ENCODE peak calls at places on chromosomes 2 and 18, in six cellular contexts. C is H9, Q is GM23248, T is DND-41, V is fibroblast of lung, Y is neuronal stem cell. J is an unnamed sample.

GRCh38 chr2:240212425-240213225 is 72.2 kb upstream of the OTOS start:
- DNase-seq in C (no peak), Q (no peak), T (no peak), V (no peak), Y (no peak), J (no peak)

GRCh38 chr2:64562148-64562784 is 38.1 kb downstream of the AFTPH start:
- DNase-seq in C (no peak), Q (peak), T (no peak), V (no peak), Y (no peak), J (peak)

GRCh38 chr2:16664052-16664731 is 1.4 kb downstream of the CYRIA start:
- DNase-seq in C (peak), Q (peak), T (no peak), V (peak), Y (no peak), J (no peak)

GRCh38 chr2:24893934-24894333 is 26.1 kb downstream of the ADCY3 start:
- DNase-seq in C (no peak), Q (peak), T (no peak), V (peak), Y (no peak), J (no peak)

GRCh38 chr18:3044931-3045698 is 32.2 kb upstream of the LPIN2 start:
- DNase-seq in C (no peak), Q (no peak), T (no peak), V (peak), Y (no peak), J (no peak)

GRCh38 chr2:237941239-237941638 is 25.6 kb upstream of the UBE2F start:
- DNase-seq in C (no peak), Q (no peak), T (no peak), V (no peak), Y (no peak), J (no peak)

GRCh38 chr2:175880-176800 is 87.7 kb downstream of the SH3YL1 start:
- DNase-seq in C (no peak), Q (peak), T (peak), V (no peak), Y (no peak), J (no peak)

GRCh38 chr2:24399434-24400206 is 39.3 kb upstream of the ITSN2 start:
- DNase-seq in C (no peak), Q (no peak), T (no peak), V (no peak), Y (no peak), J (no peak)

GRCh38 chr2:74048147-74048546 is 63.4 kb downstream of the TET3 start:
- DNase-seq in C (no peak), Q (no peak), T (no peak), V (no peak), Y (no peak), J (no peak)

GRCh38 chr2:38074775-38075435 is 1.0 kb downstream of the CYP1B1 start:
- DNase-seq in C (peak), Q (peak), T (no peak), V (peak), Y (peak), J (no peak)

GRCh38 chr2:196249860-196250259 is 78.5 kb upstream of the STK17B start:
- DNase-seq in C (no peak), Q (peak), T (no peak), V (peak), Y (no peak), J (no peak)

GRCh38 chr2:174572556-174572955 is 25.0 kb downstream of the WIPF1 start:
- DNase-seq in C (no peak), Q (no peak), T (no peak), V (no peak), Y (no peak), J (no peak)

GRCh38 chr2:106065268-106065982 is 128.7 kb downstream of the UXS1 start:
- DNase-seq in C (no peak), Q (no peak), T (no peak), V (no peak), Y (no peak), J (no peak)

GRCh38 chr2:241531161-241531722 is 22.9 kb upstream of the STK25 start:
- DNase-seq in C (no peak), Q (no peak), T (no peak), V (no peak), Y (no peak), J (no peak)

GRCh38 chr2:47741101-47741500 is 41.8 kb upstream of the MSH6 start:
- DNase-seq in C (no peak), Q (no peak), T (no peak), V (no peak), Y (no peak), J (no peak)

GRCh38 chr2:241123816-241124536 is 21.9 kb upstream of the MTERF4 start:
- DNase-seq in C (no peak), Q (peak), T (no peak), V (no peak), Y (no peak), J (no peak)

GRCh38 chr2:9844036-9844483 is 786 bp downstream of the TAF1B start:
- DNase-seq in C (no peak), Q (peak), T (peak), V (peak), Y (no peak), J (no peak)

GRCh38 chr2:168149431-168149830 is 98.0 kb downstream of the STK39 start:
- DNase-seq in C (no peak), Q (no peak), T (no peak), V (no peak), Y (no peak), J (no peak)

GRCh38 chr2:66432801-66433694 is 1.9 kb upstream of the MEIS1 start:
- DNase-seq in C (peak), Q (peak), T (no peak), V (peak), Y (peak), J (no peak)

GRCh38 chr18:37497836-37498518 is 67.6 kb downstream of the CELF4 start:
- DNase-seq in C (no peak), Q (no peak), T (no peak), V (no peak), Y (no peak), J (no peak)

GRCh38 chr2:209496586-209496982 is 72.7 kb downstream of the MAP2 start:
- DNase-seq in C (no peak), Q (peak), T (no peak), V (peak), Y (no peak), J (no peak)

GRCh38 chr2:38835990-38836389 is 39.7 kb downstream of the DHX57 start:
- DNase-seq in C (no peak), Q (no peak), T (no peak), V (no peak), Y (no peak), J (no peak)

GRCh38 chr2:221103930-221104329 is 468.2 kb downstream of the EPHA4 start:
- DNase-seq in C (no peak), Q (peak), T (no peak), V (peak), Y (no peak), J (no peak)

GRCh38 chr2:64914735-64915509 is 74.3 kb upstream of the SLC1A4 start:
- DNase-seq in C (no peak), Q (peak), T (peak), V (peak), Y (no peak), J (no peak)

GRCh38 chr2:234496835-234497591 is at the start of gene ARL4C:
- DNase-seq in C (peak), Q (peak), T (peak), V (peak), Y (peak), J (no peak)

GRCh38 chr2:239528146-239528545 is 127.3 kb upstream of the HDAC4 start:
- DNase-seq in C (no peak), Q (no peak), T (no peak), V (no peak), Y (no peak), J (no peak)

GRCh38 chr18:78972930-78973331 is 6.7 kb upstream of the SALL3 start:
- DNase-seq in C (no peak), Q (no peak), T (no peak), V (no peak), Y (no peak), J (no peak)

GRCh38 chr2:175030380-175031271 is 25.4 kb upstream of the CHN1 start:
- DNase-seq in C (peak), Q (peak), T (peak), V (peak), Y (peak), J (no peak)

GRCh38 chr2:126953483-126953882 is 54.8 kb downstream of the TEX51 start:
- DNase-seq in C (no peak), Q (no peak), T (no peak), V (no peak), Y (no peak), J (no peak)

GRCh38 chr2:126947090-126947404 is 48.4 kb downstream of the TEX51 start:
- DNase-seq in C (no peak), Q (no peak), T (no peak), V (no peak), Y (no peak), J (no peak)

GRCh38 chr2:126952216-126952615 is 53.5 kb downstream of the TEX51 start:
- DNase-seq in C (no peak), Q (no peak), T (no peak), V (no peak), Y (no peak), J (no peak)

GRCh38 chr2:126949775-126950174 is 51.1 kb downstream of the TEX51 start:
- DNase-seq in C (no peak), Q (no peak), T (no peak), V (no peak), Y (no peak), J (no peak)

DNA sequence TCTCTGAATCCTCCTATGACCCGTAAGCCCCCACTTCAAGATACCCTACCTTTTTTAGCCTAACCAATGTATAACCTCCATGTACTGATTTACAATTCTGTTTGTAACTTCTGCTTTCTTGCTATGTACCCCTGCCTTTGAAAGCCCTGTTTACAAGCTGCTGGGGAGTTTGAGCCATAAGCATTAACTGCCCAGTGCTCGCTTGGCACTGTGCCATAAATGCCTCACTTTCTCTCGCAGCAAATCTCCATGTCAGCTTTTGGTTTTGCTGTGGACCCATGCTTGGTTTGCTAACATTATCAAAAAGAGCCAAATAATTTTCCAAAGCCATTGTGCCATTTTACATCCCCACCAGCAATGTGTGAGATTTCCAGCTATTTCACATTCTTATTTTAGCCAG is 51.8 kb downstream of the TEX51 start:
- DNase-seq in C (no peak), Q (no peak), T (no peak), V (no peak), Y (no peak), J (no peak)
- H3K9ac ChIP-seq in C (no peak), Q (no peak), T (no peak), V (no peak), Y (no peak), J (no peak)

GRCh38 chr2:109320195-109320935 is 191.4 kb downstream of the SH3RF3 start:
- DNase-seq in C (no peak), Q (no peak), T (peak), V (no peak), Y (no peak), J (no peak)

GRCh38 chr2:109324859-109325258 is 195.9 kb downstream of the SH3RF3 start:
- DNase-seq in C (no peak), Q (peak), T (no peak), V (peak), Y (no peak), J (no peak)

GRCh38 chr2:109321570-109321969 is 192.6 kb downstream of the SH3RF3 start:
- DNase-seq in C (no peak), Q (peak), T (no peak), V (peak), Y (no peak), J (no peak)

GRCh38 chr2:109322111-109322510 is 193.1 kb downstream of the SH3RF3 start:
- DNase-seq in C (no peak), Q (peak), T (no peak), V (peak), Y (no peak), J (no peak)

GRCh38 chr2:109322646-109323045 is 193.6 kb downstream of the SH3RF3 start:
- DNase-seq in C (no peak), Q (no peak), T (no peak), V (no peak), Y (no peak), J (no peak)
- H3K9ac ChIP-seq in C (no peak), Q (peak), T (no peak), V (peak), Y (no peak), J (no peak)

DNA sequence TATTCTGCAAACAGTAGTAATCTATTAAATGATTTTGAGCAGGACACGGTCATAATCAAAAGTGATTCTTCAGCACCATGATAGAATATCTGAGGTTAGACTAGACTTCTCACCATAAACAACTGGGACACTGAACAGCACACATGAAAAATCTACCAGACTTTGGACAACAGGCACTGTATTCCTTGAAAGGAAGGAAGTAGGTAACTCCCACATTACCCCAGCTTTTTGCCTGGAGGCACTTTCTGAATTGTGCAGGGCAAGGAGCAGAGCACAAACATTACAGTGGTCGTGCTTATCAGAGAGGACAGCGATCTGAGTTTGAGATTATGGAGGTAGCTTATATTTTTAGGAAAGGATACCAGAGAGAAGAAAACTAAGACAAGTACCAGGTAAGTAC is 25.3 kb upstream of the IL1RL1 start:
- DNase-seq in C (no peak), Q (no peak), T (no peak), V (no peak), Y (no peak), J (no peak)
- H3K9ac ChIP-seq in C (no peak), Q (no peak), T (no peak), V (no peak), Y (no peak), J (no peak)

GRCh38 chr2:171347158-171347557 is 86.6 kb downstream of the METTL8 start:
- DNase-seq in C (no peak), Q (peak), T (no peak), V (peak), Y (no peak), J (no peak)
- H3K9ac ChIP-seq in C (no peak), Q (peak), T (no peak), V (no peak), Y (no peak), J (no peak)

GRCh38 chr2:108492364-108492763 is 41.9 kb upstream of the LIMS1 start:
- DNase-seq in C (no peak), Q (peak), T (no peak), V (peak), Y (no peak), J (no peak)
- H3K9ac ChIP-seq in C (no peak), Q (peak), T (no peak), V (no peak), Y (no peak), J (no peak)